ENCODE peak calls at places on chromosomes 12 and 14, in six cellular contexts. L is heart right ventricle, M is HCT116, U is ovary, O is HepG2, N is tibial nerve. I is an unnamed sample.

GRCh38 chr12:2239376-2240010 is 186.7 kb downstream of the CACNA1C start:
- DNase-seq in M (no peak), N (no peak), U (peak; percentile 77), O (no peak), L (peak; percentile 79), I (no peak)

GRCh38 chr12:52278931-52279682 is 4.7 kb downstream of the KRT86 start:
- DNase-seq in N (peak; percentile 42), O (peak; percentile 21), U (peak; percentile 84), M (peak; percentile 57), L (peak; percentile 62), I (peak; percentile 78)

GRCh38 chr12:96354844-96355534 is 45.2 kb downstream of the CDK17 start:
- DNase-seq in O (no peak), U (no peak), N (no peak), L (no peak), M (no peak), I (no peak)

GRCh38 chr12:80698847-80699542 is 8.4 kb upstream of the MYF6 start:
- DNase-seq in O (no peak), U (no peak), L (no peak), N (no peak), M (no peak), I (no peak)

GRCh38 chr14:34199585-34199984 is 248.7 kb upstream of the EGLN3 start:
- DNase-seq in O (no peak), U (no peak), M (no peak), L (no peak), N (no peak), I (no peak)

GRCh38 chr12:74780458-74781241 is 243.0 kb downstream of the ATXN7L3B start:
- DNase-seq in U (no peak), M (no peak), N (no peak), L (no peak), O (no peak), I (no peak)

GRCh38 chr12:45010051-45010450 is 40.8 kb downstream of the DBX2 start:
- DNase-seq in U (no peak), M (no peak), L (no peak), O (no peak), N (no peak), I (no peak)

GRCh38 chr12:83156800-83157199 is 470.1 kb downstream of the TMTC2 start:
- DNase-seq in U (no peak), O (no peak), L (no peak), M (no peak), N (no peak), I (no peak)

GRCh38 chr12:78959556-78959955 is 95.0 kb downstream of the SYT1 start:
- DNase-seq in O (no peak), N (no peak), L (no peak), M (no peak), U (no peak), I (no peak)

DNA sequence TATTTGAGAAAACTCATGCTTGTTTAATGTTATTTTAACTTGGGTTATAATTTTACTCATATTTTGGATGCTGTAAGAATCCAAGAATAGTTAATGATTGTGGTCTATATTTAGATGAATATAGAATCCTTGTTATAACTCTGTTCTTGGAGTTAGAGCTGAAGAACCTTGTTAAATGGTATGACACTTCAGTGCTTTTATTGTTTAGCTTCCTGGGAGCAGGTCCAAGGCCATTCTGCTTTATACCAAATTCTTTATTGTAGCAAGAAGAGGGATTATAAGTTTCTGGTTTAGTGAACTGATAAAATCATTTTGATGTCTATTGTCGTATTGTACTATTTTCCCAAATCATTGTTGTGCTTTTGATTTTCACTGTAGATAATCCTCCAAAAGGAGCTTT is 69.4 kb downstream of the MIA2 start:
- DNase-seq in M (no peak), O (no peak), N (no peak), U (no peak), L (no peak), I (no peak)
- H3K4me3 ChIP-seq in M (no peak overlapping the region), O (no peak overlapping the region), N (no peak overlapping the region), U (no peak overlapping the region), L (no peak overlapping the region), I (no peak overlapping the region)

DNA sequence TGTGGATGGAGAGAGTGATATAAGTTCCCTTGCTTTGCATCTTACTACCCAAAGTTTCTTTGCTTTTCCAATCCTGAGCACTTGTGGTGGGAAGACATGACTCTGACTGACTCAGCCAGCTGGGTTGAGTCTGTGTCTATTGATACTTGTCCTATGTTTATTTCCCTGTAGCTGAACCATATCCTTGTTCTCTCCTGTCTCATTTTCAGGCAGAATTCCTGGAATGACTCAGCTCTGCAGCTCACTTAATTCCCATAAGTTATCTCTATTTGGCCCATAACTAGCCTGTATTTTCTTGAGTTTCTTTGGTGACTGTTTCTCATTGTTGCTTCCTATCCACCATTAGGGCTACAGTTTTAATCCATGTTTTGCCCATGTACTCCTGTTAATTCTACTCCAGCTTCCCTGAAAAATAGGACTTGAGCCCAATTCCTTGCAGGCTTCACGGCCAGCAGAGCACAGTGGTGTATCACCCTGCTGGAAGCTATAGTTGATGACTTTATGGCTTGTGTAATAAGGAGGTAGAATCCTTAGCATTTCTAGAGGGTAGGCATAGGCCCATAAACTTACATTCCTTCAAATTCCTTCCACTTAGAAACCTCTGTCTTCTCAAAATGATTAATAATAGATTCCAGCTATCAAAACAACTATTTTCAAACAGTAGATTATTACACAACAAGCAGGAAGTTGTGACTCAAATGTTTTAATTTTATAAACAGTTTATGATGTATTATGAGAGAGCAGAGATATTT is 183.1 kb downstream of the TMTC3 start:
- DNase-seq in U (no peak), M (no peak), O (no peak), L (no peak), N (no peak), I (no peak)
- TF ChIP-seq CTCF in U (no peak), M (no peak), O (no peak), L (no peak), N (no peak), I (no peak)

GRCh38 chr12:6526201-6526600 is 8.1 kb upstream of the GAPDH start:
- DNase-seq in O (no peak), L (no peak), N (no peak), M (no peak), U (no peak), I (no peak)
- H3K36me3 ChIP-seq in O (peaks cover 98% of the 10 kb centered on the region), L (no peaks in the 10 kb centered on the region), N (peaks cover 100% of the 10 kb centered on the region), M (peaks cover 86% of the 10 kb centered on the region), U (no peaks in the 10 kb centered on the region), I (peaks cover 68% of the 10 kb centered on the region)

DNA sequence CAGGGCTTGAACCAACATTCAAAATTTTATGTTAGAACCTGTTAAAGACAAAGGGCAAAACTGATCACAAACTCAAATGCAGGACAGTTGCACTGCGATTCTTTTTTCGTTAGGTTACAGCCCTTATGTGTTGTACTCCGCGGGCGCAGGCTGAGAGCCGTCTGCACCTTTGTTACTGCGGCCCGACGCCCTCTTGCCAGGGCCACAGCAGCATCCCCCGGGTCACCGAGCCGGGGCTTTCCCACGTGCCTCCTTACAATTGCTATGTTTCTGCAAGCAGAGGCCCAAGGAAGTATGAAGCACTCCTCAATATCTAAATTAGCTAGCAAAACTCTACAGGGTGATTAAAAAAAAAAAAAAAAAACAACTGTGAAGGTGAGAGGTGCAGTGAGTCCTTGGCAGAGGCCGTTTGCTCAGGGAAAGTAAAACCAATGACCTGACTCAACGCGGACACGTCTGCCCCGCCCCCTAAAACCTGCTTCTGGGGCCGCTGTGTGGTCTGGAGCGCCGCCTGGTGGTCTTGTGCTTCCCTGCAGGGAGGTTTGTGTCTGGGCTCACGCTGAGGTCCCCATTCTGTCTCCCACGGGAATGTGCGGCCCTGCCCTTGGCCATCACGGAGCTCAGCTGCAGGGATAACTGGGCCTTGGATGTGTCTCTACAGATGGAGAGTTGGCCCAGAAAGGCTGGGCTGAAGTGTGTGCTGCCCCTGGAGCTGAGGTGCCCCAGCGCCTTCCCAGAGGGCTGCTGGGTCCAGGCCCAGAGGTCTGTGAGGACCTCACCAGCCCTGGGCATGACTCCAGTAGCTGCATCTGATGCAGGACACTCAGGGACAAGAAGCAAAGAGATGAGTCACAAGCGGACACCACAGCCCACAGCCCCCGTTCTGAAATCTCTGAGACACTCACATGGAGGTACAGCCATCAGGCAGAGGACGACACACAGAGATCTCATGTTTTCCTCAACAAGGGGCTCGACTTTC is 418.5 kb downstream of the TMEM121 start:
- DNase-seq in O (peak; percentile 67), M (peak; percentile 34), U (peak; percentile 61), N (peak; percentile 22), L (peak; percentile 40), I (peak; percentile 6)
- H3K4me3 ChIP-seq in O (no peak overlapping the region), M (no peak overlapping the region), U (no peak overlapping the region), N (no peak overlapping the region), L (no peak overlapping the region), I (peak overlapping the region; percentile 38)

GRCh38 chr14:62280366-62280765 is 518.1 kb downstream of the SNAPC1 start:
- DNase-seq in M (no peak), N (no peak), L (no peak), U (no peak), O (no peak), I (no peak)

GRCh38 chr14:62289471-62289870 is 527.3 kb downstream of the SNAPC1 start:
- DNase-seq in U (no peak), N (no peak), L (no peak), M (no peak), O (no peak), I (no peak)

DNA sequence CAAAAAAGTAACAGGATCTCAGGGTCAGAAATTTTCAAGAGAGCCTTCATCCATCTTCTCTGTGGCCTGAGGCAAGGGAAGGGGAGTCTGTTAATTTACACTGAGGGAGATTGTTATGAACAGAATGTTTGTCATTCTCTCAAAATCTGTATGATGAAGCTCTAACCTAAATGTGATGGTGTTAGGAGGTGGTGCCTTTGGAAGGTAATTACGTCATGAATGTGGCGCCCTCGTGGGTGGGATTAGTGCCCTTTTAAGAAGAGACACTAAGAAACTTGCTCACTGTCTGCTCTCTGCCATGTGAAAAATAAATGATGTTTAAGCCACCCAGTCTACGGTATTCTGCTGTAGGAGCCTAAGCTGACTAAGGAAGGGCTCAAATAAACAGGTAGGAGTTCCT is 521.6 kb downstream of the SNAPC1 start:
- DNase-seq in L (no peak), N (no peak), U (no peak), M (no peak), O (no peak), I (no peak)
- TF ChIP-seq CTCF in L (no peak), N (no peak), U (no peak), M (no peak), O (no peak), I (no peak)

GRCh38 chr12:104669057-104669770 is 212.5 kb downstream of the CHST11 start:
- DNase-seq in N (peak; percentile 34), M (no peak), U (peak; percentile 67), L (peak; percentile 69), O (no peak), I (no peak)
- H3K36me3 ChIP-seq in N (no peaks in the 10 kb centered on the region), M (no peaks in the 10 kb centered on the region), U (no peaks in the 10 kb centered on the region), L (no peaks in the 10 kb centered on the region), O (no peaks in the 10 kb centered on the region), I (peaks cover 2% of the 10 kb centered on the region)

DNA sequence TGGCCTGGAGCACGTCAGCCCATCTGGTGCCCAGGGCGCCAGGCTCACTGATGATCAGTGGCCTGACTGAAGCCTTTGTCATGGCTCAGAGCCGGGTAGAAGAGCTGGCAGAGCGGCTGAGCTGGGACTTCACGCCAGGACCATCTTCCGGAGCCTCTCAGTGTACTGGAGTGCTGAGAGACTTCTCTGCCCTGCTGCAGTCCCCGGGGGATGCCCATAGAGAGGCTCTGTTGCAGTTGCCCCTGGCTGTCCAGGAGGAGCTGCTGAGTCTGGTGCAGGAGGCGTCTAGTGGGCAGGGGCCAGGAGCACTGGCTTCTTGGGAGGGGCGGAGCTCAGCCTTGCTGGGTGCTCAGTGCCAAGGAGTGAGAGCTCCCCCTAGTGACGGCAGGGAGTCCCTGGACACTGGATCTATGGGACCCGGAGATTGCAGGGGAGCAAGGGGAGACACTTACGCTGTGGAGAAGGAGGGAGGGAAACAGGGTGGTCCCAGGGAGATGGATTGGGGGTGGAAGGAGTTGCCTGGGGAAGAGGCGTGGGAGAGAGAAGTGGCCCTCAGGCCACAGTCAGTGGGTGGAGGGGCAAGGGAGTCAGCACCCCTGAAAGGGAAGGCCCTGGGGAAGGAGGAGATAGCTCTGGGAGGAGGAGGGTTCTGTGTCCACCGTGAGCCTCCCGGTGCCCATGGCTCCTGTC is 2.0 kb downstream of the KHNYN start:
- DNase-seq in O (peak; percentile 97), M (peak; percentile 92), N (peak; percentile 72), L (peak; percentile 92), U (peak; percentile 92), I (peak; percentile 82)
- H3K4me3 ChIP-seq in O (peak overlapping the region; percentile 82), M (peak overlapping the region; percentile 93), N (peak overlapping the region; percentile 72), L (peak overlapping the region; percentile 82), U (no peak overlapping the region), I (peak overlapping the region; percentile 94)

GRCh38 chr12:38664661-38665269 is 240.6 kb downstream of the CPNE8 start:
- DNase-seq in O (peak; percentile 16), M (peak; percentile 15), N (no peak), U (no peak), L (no peak), I (no peak)
- TF ChIP-seq CTCF in O (peak; percentile 53), M (peak; percentile 75), N (no peak), U (no peak), L (no peak), I (peak; percentile 60)